ENCODE peak calls at places on chromosomes 4 and X, in six cellular contexts. V, O, N, Q, E and A are unnamed samples.

GRCh38 chr4:38979511-38980230 is 52.5 kb downstream of the TMEM156 start:
- DNase-seq in Q (no peak), E (no peak), N (no peak), V (no peak), O (no peak), A (no peak)

GRCh38 chrX:138858438-138858837 is 146.9 kb upstream of the FGF13 start:
- DNase-seq in E (no peak), O (no peak), N (no peak), Q (no peak), V (no peak), A (no peak)

GRCh38 chr4:51895816-51896408 is 53.0 kb downstream of the DCUN1D4 start:
- DNase-seq in V (peak), N (peak), O (peak), Q (peak), E (peak), A (peak)

GRCh38 chrX:13216139-13216538 is 103.7 kb downstream of the ATXN3L start:
- DNase-seq in E (no peak), Q (no peak), N (no peak), V (no peak), O (no peak), A (no peak)

GRCh38 chrX:41447897-41448296 is 754 bp downstream of the NYX start:
- DNase-seq in Q (no peak), V (no peak), N (no peak), E (no peak), O (no peak), A (no peak)

GRCh38 chr4:48047421-48047844 is 30.9 kb downstream of the NIPAL1 start:
- DNase-seq in O (no peak), Q (no peak), V (no peak), E (no peak), N (peak), A (peak)

GRCh38 chr4:15556533-15556932 is 86.9 kb downstream of the CC2D2A start:
- DNase-seq in N (no peak), O (no peak), V (no peak), Q (no peak), E (no peak), A (no peak)

GRCh38 chr4:6090936-6091335 is 72.7 kb upstream of the C4orf50 start:
- DNase-seq in O (no peak), N (no peak), V (no peak), Q (no peak), E (no peak), A (no peak)

GRCh38 chr4:55393461-55394320 is 2.1 kb upstream of the TMEM165 start:
- DNase-seq in V (no peak), Q (no peak), N (no peak), E (no peak), O (no peak), A (no peak)

GRCh38 chrX:150767475-150768131 is 74.4 kb downstream of the MTMR1 start:
- DNase-seq in V (no peak), N (no peak), E (peak), O (no peak), Q (no peak), A (no peak)

GRCh38 chrX:126770179-126770578 is 49.4 kb upstream of the PRR32 start:
- DNase-seq in N (no peak), Q (no peak), O (no peak), E (no peak), V (no peak), A (no peak)

GRCh38 chrX:123081766-123082165 is 102.3 kb upstream of the GRIA3 start:
- DNase-seq in V (no peak), N (no peak), Q (no peak), O (no peak), E (no peak), A (no peak)

GRCh38 chr4:183438458-183439113 is 5.8 kb upstream of the CDKN2AIP start:
- DNase-seq in N (no peak), E (peak), Q (no peak), O (no peak), V (no peak), A (no peak)

GRCh38 chr4:22237846-22238513 is 277.9 kb downstream of the ADGRA3 start:
- DNase-seq in Q (no peak), E (no peak), O (no peak), N (no peak), V (no peak), A (no peak)

GRCh38 chrX:103918050-103918449 is 44.4 kb upstream of the TMSB15B start:
- DNase-seq in Q (peak), O (peak), N (peak), E (no peak), V (peak), A (peak)

GRCh38 chr4:176584031-176584430 is 208.7 kb downstream of the VEGFC start:
- DNase-seq in V (no peak), O (no peak), E (no peak), N (no peak), Q (no peak), A (no peak)

GRCh38 chr4:125658773-125659172 is 344.0 kb downstream of the FAT4 start:
- DNase-seq in V (no peak), O (no peak), Q (no peak), E (no peak), N (no peak), A (no peak)

GRCh38 chrX:154775611-154776349 is 13.1 kb downstream of the DKC1 start:
- DNase-seq in N (no peak), Q (no peak), O (no peak), E (no peak), V (no peak), A (no peak)

GRCh38 chr4:1363540-1363939 is 16.5 kb downstream of the UVSSA start:
- DNase-seq in E (no peak), O (no peak), V (no peak), N (no peak), Q (no peak), A (no peak)

GRCh38 chrX:291411-291901 is 10.3 kb downstream of the PLCXD1 start:
- DNase-seq in O (no peak), Q (no peak), V (no peak), N (no peak), E (no peak), A (no peak)

GRCh38 chr4:866761-867390 is 40.9 kb upstream of the CPLX1 start:
- DNase-seq in N (no peak), Q (no peak), E (peak), O (no peak), V (no peak), A (no peak)

GRCh38 chr4:55729306-55730142 is 90.1 kb upstream of the EXOC1L start:
- DNase-seq in V (no peak), O (no peak), N (no peak), Q (no peak), E (no peak), A (no peak)

GRCh38 chrX:86014421-86014820 is 32.9 kb downstream of the CHM start:
- DNase-seq in O (no peak), N (no peak), V (no peak), E (no peak), Q (no peak), A (no peak)

GRCh38 chrX:8653956-8654355 is 78.0 kb downstream of the ANOS1 start:
- DNase-seq in N (no peak), V (no peak), Q (no peak), O (no peak), E (no peak), A (no peak)

GRCh38 chr4:118865091-118865708 is 23.5 kb upstream of the SYNPO2 start:
- DNase-seq in E (peak), Q (no peak), O (no peak), N (no peak), V (no peak), A (no peak)

GRCh38 chrX:50978920-50979660 is 68.6 kb downstream of the BMP15 start:
- DNase-seq in O (no peak), Q (no peak), V (no peak), N (no peak), E (no peak), A (no peak)

GRCh38 chr4:143336828-143337599 is at the start of gene GAB1:
- DNase-seq in O (peak), N (no peak), E (no peak), Q (peak), V (peak), A (no peak)

GRCh38 chrX:19566359-19567141 is 51.2 kb upstream of the MAP3K15 start:
- DNase-seq in E (no peak), V (no peak), N (no peak), Q (no peak), O (no peak), A (no peak)

GRCh38 chrX:344371-344901 is 25.8 kb upstream of the GTPBP6 start:
- DNase-seq in N (no peak), E (no peak), V (peak), O (no peak), Q (no peak), A (no peak)

DNA sequence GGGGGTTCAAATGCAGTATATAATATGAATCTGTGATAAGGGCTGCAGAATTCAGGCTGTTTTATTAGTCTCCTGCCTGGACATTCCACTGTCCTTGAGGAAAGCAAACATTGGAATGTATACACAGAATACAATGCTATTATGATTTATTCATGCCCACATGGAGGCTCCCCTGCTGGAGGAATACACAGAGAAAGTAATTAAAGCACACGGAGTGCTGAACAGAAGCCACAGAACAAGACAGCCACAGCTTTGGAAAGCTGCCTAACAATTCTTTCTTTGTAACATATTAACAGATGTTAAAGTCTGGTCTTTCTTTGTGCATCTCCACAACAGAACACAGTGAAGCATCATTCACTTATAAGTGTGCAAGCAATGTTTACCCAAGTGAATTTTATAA is 155.8 kb downstream of the ARAP2 start:
- DNase-seq in E (no peak), Q (no peak), N (no peak), O (no peak), V (no peak), A (no peak)
- TF ChIP-seq CTCF in E (no peak), Q (no peak), N (no peak), O (no peak), V (no peak), A (no peak)

GRCh38 chr4:182231503-182231902 is 11.7 kb upstream of the TENM3 start:
- DNase-seq in V (no peak), N (no peak), Q (no peak), E (no peak), O (peak), A (no peak)
- H3K27ac ChIP-seq in V (no peak), N (no peak), Q (no peak), E (no peak), O (no peak), A (no peak)

GRCh38 chr4:71130827-71131603 is 137.6 kb downstream of the DCK start:
- DNase-seq in V (no peak), Q (no peak), O (no peak), N (no peak), E (no peak), A (no peak)
- TF ChIP-seq CTCF in V (peak), Q (no peak), O (no peak), N (no peak), E (no peak), A (no peak)

GRCh38 chr4:43846111-43846587 is 602.5 kb downstream of the KCTD8 start:
- DNase-seq in V (no peak), O (peak), N (no peak), E (no peak), Q (no peak), A (no peak)
- H3K27ac ChIP-seq in V (no peak), O (no peak), N (no peak), E (no peak), Q (no peak), A (no peak)

DNA sequence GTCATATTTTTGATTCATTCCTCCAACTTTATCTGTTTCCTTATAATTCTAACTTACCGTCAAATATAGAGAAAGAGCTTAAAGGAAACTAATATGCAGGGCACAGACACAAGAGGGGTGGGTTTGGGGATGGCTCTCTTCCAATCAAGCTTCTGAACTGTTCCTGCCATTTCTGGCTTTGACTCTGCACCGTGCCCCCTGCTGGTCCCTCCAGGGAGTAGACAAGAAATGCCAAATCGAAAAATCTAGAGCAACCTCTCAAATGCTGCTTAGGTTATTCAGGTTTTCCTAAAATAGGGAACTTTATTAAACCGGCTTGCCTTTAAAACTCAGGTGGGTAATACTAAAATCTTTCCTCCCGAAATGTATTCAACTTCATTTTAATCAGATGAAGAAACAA is 39.8 kb upstream of the VCX3A start:
- DNase-seq in N (no peak), E (no peak), O (no peak), Q (no peak), V (no peak), A (no peak)
- TF ChIP-seq CTCF in N (no peak), E (no peak), O (no peak), Q (no peak), V (no peak), A (no peak)

GRCh38 chrX:114037515-114037914 is 546.4 kb upstream of the HTR2C start:
- DNase-seq in V (no peak), E (no peak), O (no peak), Q (no peak), N (no peak), A (no peak)
- H3K27ac ChIP-seq in V (no peak), E (no peak), O (no peak), Q (no peak), N (no peak), A (no peak)

DNA sequence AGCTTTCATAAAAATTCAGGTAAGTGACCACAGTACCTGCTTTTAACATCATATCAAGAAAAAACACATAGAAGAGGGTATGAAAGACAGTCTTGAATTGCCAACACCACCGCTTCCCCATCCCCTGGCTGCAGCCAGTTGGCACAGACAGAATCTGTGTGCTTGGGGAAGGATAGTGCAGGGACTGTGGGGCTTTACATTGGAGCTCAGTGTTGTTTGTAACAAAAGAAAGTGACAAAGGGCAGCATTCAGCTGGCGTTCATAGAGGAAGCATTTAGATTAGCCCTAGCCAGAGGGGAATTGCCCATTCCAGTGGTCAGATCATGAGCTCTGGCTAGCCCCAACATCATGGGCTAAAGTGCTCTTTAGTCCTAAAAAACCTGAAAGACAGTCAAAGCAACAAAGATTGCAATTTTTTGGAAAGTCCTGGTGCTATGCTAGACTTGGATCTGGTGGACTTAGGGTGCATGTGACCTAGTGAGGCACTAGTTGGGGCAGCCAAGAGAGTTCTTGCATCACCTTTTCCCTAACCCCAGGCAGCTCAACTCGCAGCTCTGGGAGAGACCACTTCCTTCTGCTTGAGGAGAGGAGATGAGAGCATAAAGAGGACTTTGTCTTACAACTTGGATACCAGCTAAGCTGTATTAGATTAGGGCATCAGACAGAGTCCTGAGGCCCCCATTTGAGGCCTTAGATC is 1602.4 kb upstream of the ADGRL3 start:
- DNase-seq in V (no peak), E (no peak), Q (no peak), O (no peak), N (no peak), A (no peak)
- TF ChIP-seq CTCF in V (no peak), E (no peak), Q (no peak), O (no peak), N (no peak), A (no peak)

DNA sequence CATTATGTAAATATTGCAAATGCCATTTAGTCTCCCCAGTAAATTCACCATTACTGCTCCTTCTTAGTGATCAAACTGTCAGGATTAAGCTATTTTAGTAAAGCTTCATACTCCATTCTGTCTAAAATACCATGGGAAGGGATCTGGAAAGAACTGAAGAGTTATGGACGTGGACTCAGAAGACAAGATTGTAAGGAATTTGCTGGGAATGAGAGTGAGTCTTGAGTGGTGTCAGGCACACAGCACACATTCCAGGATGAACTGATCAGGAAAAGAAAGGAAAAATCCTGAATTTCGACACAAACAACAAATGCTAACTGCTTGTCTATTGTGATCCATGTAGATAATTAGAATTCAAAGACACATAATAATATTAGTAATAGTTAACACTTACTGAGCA is 311.0 kb downstream of the CENPC start:
- DNase-seq in N (no peak), V (no peak), O (no peak), E (no peak), Q (no peak), A (no peak)
- H3K27ac ChIP-seq in N (no peak), V (no peak), O (no peak), E (no peak), Q (no peak), A (no peak)

GRCh38 chrX:131792789-131793462 is 230.2 kb upstream of the STK26 start:
- DNase-seq in O (peak), V (no peak), Q (no peak), E (peak), N (no peak), A (no peak)
- TF ChIP-seq CTCF in O (peak), V (no peak), Q (peak), E (peak), N (no peak), A (no peak)

DNA sequence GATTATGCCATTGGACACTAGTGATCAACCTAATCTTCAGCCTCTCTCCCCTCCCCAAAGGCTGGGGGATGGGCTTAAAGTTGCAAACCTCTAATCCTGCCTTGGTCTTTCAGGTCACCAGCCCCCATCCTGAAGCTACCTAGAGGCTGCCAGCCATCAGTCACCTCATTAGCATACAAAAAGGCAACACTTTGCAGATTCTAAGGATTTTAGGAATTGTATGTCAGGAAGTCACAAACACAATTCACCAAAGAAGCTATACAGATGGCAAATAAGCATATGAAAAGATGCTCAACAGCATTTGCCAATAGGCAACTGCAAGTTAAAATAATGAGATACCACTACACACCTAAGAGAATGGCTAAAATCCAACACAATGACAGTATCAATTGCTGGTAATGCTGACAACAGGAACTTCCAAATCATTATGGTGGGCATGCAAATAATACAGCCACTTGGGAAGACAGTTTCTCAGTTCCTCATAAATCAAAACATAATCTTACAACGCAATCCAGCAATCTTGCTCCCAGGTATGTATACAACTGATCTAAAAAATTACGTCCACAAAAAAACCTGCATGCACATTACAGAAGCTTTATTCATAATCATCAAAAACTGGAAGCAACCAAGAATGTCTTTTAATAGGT is 9.0 kb upstream of the PIM2 start:
- DNase-seq in N (no peak), E (no peak), V (no peak), O (no peak), Q (no peak), A (no peak)
- H3K27ac ChIP-seq in N (no peak), E (no peak), V (no peak), O (no peak), Q (no peak), A (no peak)